ENCODE peak calls at places on chromosomes 1 and 21, in four cellular contexts. P is HFFc6; V is activated CD8-positive, alpha-beta T cell treated with anti-CD3 and anti-CD28 coated beads for 36 hours; E is GM12865. Y is an unnamed sample.
A peak's percentile ranks its signal among the peaks of the same experiment; 100 is the strongest.

GRCh38 chr1:165403835-165404482 is 41.0 kb downstream of the RXRG start:
- DNase-seq in P (no peak), V (peak; percentile 50), E (peak; percentile 48), Y (peak; percentile 46)

GRCh38 chr1:94648225-94649007 is 106.9 kb upstream of the F3 start:
- DNase-seq in P (peak; percentile 98), V (no peak), E (no peak), Y (no peak)

GRCh38 chr1:110134050-110134595 is 16.2 kb upstream of the SLC6A17 start:
- DNase-seq in P (no peak), V (no peak), E (no peak), Y (no peak)

GRCh38 chr1:41122851-41123518 is 101.5 kb upstream of the SLFNL1 start:
- DNase-seq in P (peak; percentile 90), V (peak; percentile 18), E (peak; percentile 17), Y (peak; percentile 14)

GRCh38 chr1:152533327-152533938 is 19.2 kb downstream of the CRCT1 start:
- DNase-seq in P (peak; percentile 31), V (peak; percentile 57), E (peak; percentile 46), Y (peak; percentile 43)

GRCh38 chr1:162168935-162169545 is 99.5 kb downstream of the NOS1AP start:
- DNase-seq in P (no peak), V (no peak), E (no peak), Y (no peak)

GRCh38 chr1:8027748-8028631 is 1.9 kb upstream of the ERRFI1 start:
- DNase-seq in P (peak; percentile 89), V (no peak), E (no peak), Y (no peak)

GRCh38 chr1:115190766-115191165 is 101.5 kb upstream of the TSPAN2 start:
- DNase-seq in P (no peak), V (no peak), E (no peak), Y (no peak)

GRCh38 chr1:110136911-110137310 is 13.4 kb upstream of the SLC6A17 start:
- DNase-seq in P (no peak), V (peak; percentile 67), E (peak; percentile 22), Y (no peak)

GRCh38 chr1:30872948-30873263 is 35.7 kb downstream of the SDC3 start:
- DNase-seq in P (no peak), V (no peak), E (no peak), Y (no peak)

GRCh38 chr1:182784556-182785171 is 4.9 kb upstream of the NPL start:
- DNase-seq in P (peak; percentile 58), V (peak; percentile 38), E (peak; percentile 65), Y (peak; percentile 35)

GRCh38 chr21:45011911-45012660 is 62.3 kb upstream of the ADARB1 start:
- DNase-seq in P (peak; percentile 23), V (no peak), E (no peak), Y (no peak)

GRCh38 chr1:26305667-26306289 is 658 bp downstream of the UBXN11 start:
- DNase-seq in P (no peak), V (no peak), E (no peak), Y (no peak)

GRCh38 chr1:152110365-152110859 is 4.8 kb downstream of the TCHH start:
- DNase-seq in P (peak; percentile 12), V (peak; percentile 44), E (peak; percentile 50), Y (no peak)

GRCh38 chr1:93707956-93708355 is 26.3 kb upstream of the BCAR3 start:
- DNase-seq in P (no peak), V (peak; percentile 82), E (peak; percentile 83), Y (peak; percentile 71)

GRCh38 chr21:44063151-44063912 is 43.9 kb upstream of the PWP2 start:
- DNase-seq in P (no peak), V (peak; percentile 20), E (no peak), Y (no peak)

GRCh38 chr1:198397208-198397808 is 143.2 kb downstream of the ATP6V1G3 start:
- DNase-seq in P (no peak), V (no peak), E (no peak), Y (no peak)

GRCh38 chr1:23777979-23778814 is at the start of gene PITHD1:
- DNase-seq in P (peak; percentile 69), V (peak; percentile 83), E (peak; percentile 93), Y (peak; percentile 97)

GRCh38 chr1:91173379-91173890 is 151.6 kb upstream of the ZNF644 start:
- DNase-seq in P (no peak), V (no peak), E (no peak), Y (no peak)

GRCh38 chr1:5976726-5977493 is 15.3 kb downstream of the NPHP4 start:
- DNase-seq in P (no peak), V (no peak), E (no peak), Y (no peak)

GRCh38 chr1:90850181-90850924 is 133.3 kb upstream of the BARHL2 start:
- DNase-seq in P (no peak), V (peak; percentile 17), E (no peak), Y (no peak)

GRCh38 chr1:110098222-110099026 is 13.8 kb upstream of the UBL4B start:
- DNase-seq in P (no peak), V (no peak), E (no peak), Y (no peak)

GRCh38 chr1:53408013-53408754 is 51.0 kb upstream of the DMRTB1 start:
- DNase-seq in P (peak; percentile 16), V (peak; percentile 34), E (peak; percentile 57), Y (no peak)

GRCh38 chr1:175891783-175892309 is 148.5 kb upstream of the TNR start:
- DNase-seq in P (no peak), V (no peak), E (no peak), Y (no peak)

GRCh38 chr1:222749927-222750326 is 12.9 kb downstream of the FAM177B start:
- DNase-seq in P (peak; percentile 30), V (no peak), E (no peak), Y (no peak)

GRCh38 chr1:41093826-41094225 is 72.3 kb upstream of the SLFNL1 start:
- DNase-seq in P (no peak), V (no peak), E (no peak), Y (no peak)

GRCh38 chr1:6080469-6080868 is 34.8 kb downstream of the KCNAB2 start:
- DNase-seq in P (no peak), V (no peak), E (no peak), Y (no peak)

GRCh38 chr1:921011-921837 is 2.5 kb upstream of the SAMD11 start:
- DNase-seq in P (peak; percentile 60), V (no peak), E (peak; percentile 33), Y (no peak)

GRCh38 chr1:50415235-50416149 is 7.8 kb downstream of the DMRTA2 start:
- DNase-seq in P (no peak), V (no peak), E (no peak), Y (no peak)

GRCh38 chr1:173603056-173603591 is at the start of gene SLC9C2:
- DNase-seq in P (no peak), V (no peak), E (no peak), Y (no peak)

GRCh38 chr1:170630977-170631376 is 33.0 kb upstream of the PRRX1 start:
- DNase-seq in P (no peak), V (no peak), E (no peak), Y (no peak)

GRCh38 chr21:43794311-43794710 is 4.9 kb downstream of the RRP1 start:
- DNase-seq in P (no peak), V (no peak), E (no peak), Y (no peak)

GRCh38 chr1:21572141-21572540 is 62.9 kb downstream of the ALPL start:
- DNase-seq in P (no peak), V (no peak), E (no peak), Y (no peak)

DNA sequence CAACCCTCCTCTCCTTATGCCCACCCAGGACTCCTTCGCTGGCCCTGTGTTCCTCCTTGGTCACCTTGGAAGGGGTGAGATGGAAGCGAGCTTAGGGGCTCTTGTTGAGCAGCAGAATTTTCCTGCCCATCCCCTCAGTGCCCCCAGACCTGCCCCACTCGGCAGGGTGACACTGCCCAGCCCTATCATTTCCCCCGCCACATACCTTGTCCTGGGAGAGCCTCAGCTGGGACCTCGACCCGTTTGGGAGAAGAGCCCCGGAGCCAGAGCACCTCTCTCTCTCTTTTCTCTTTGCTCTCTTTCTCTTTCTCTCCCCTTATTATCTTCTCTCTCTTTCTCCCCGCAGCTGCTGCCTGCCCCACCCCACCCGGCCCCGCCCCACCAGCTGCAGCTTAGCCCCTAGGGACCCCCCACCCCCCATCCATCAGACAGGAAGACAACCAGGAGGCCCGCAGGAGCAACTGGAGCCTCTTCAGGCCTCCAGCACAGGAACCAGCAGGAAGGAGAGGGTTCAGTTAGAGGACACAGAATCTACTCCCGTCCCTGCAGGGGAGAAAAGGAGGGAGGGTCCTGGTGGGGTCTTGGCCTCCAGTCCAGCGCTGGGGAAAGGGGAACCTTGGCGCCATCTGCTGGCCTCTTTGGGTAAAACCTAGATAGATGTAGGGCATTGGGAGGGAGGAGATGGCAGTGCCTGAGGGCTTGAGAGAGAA is 1.6 kb upstream of the FNDC5 start:
- DNase-seq in P (no peak), V (peak; percentile 81), E (peak; percentile 54), Y (peak; percentile 79)
- TF ChIP-seq CTCF in P (peak; percentile 88), V (peak; percentile 92), E (peak; percentile 80), Y (peak; percentile 82)

DNA sequence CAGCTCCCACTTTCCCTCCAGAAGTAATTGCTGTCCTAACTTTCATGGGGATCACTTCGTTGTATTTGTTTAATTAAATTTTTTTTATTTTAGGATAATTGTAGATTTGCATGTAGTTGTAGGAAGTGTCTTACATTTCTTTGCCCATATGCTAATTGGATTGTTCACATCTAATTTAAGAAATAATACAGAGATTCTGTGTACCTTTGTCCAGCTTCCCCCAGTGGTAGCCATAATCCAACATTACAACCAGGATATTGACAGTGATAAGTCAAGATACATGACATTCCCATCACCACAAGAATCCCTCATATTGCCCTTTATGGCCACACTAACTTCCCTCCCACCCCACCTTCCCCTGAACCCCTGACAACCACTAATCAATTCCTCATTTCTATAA is 136.6 kb downstream of the PRDM2 start:
- DNase-seq in P (no peak), V (no peak), E (no peak), Y (no peak)
- TF ChIP-seq CTCF in P (no peak), V (no peak), E (no peak), Y (no peak)

GRCh38 chr1:180266275-180267210 is 36.5 kb downstream of the LHX4 start:
- DNase-seq in P (no peak), V (no peak), E (no peak), Y (no peak)

GRCh38 chr1:180265871-180266270 is 35.8 kb downstream of the LHX4 start:
- DNase-seq in P (no peak), V (no peak), E (no peak), Y (no peak)

GRCh38 chr1:180264595-180264994 is 34.5 kb downstream of the LHX4 start:
- DNase-seq in P (no peak), V (no peak), E (no peak), Y (no peak)

GRCh38 chr1:180267211-180267561 is 37.1 kb downstream of the LHX4 start:
- DNase-seq in P (no peak), V (no peak), E (no peak), Y (no peak)

GRCh38 chr1:180265201-180265600 is 35.1 kb downstream of the LHX4 start:
- DNase-seq in P (no peak), V (no peak), E (no peak), Y (no peak)
- TF ChIP-seq CTCF in P (no peak), V (no peak), E (no peak), Y (no peak)

DNA sequence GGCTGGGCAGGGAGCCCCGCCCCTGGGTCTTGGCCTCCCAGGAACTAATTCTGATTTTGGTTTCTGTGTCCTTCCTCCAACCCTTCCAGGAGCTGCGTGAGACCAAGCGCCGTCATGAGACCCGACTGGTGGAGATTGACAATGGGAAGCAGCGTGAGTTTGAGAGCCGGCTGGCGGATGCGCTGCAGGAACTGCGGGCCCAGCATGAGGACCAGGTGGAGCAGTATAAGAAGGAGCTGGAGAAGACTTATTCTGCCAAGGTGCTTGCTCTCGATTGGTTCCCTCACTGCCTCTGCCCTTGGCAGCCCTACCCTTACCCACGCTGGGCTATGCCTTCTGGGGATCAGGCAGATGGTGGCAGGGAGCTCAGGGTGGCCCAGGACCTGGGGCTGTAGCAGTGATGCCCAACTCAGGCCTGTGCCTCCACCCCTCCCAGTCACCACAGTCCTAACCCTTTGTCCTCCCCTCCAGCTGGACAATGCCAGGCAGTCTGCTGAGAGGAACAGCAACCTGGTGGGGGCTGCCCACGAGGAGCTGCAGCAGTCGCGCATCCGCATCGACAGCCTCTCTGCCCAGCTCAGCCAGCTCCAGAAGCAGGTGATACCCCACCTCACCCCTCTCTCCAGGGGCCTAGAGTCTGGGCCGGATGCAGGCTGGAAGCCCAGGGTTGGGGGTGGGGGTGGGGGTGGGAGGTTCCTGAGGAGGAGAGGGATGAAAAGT is 18.5 kb upstream of the SEMA4A start:
- DNase-seq in P (no peak), V (no peak), E (no peak), Y (no peak)
- TF ChIP-seq CTCF in P (no peak), V (no peak), E (no peak), Y (no peak)

Y was measured in GM10248.